ENCODE peak calls at places on chromosome 18, in six cellular contexts. I is A549, O is GM12878, R is hepatocyte, Q is aorta, K is fibroblast of lung. J is an unnamed sample. For H3K4me1, the result is how much of the 10 kb centered on the place peaks cover.

GRCh38 chr18:3970929-3971328 is 484.2 kb downstream of the DLGAP1 start:
- DNase-seq in K (no peak), Q (no peak), I (no peak), O (no peak), R (peak), J (no peak)

GRCh38 chr18:35620765-35621164 is 39.2 kb downstream of the GALNT1 start:
- DNase-seq in R (no peak), I (no peak), O (no peak), Q (no peak), K (peak), J (no peak)

GRCh38 chr18:59140287-59140885 is 702 bp downstream of the SEC11C start:
- DNase-seq in K (peak), O (no peak), R (peak), Q (no peak), I (peak), J (peak)

GRCh38 chr18:76450452-76450851 is 44.6 kb downstream of the ZNF516 start:
- DNase-seq in Q (no peak), O (no peak), I (no peak), R (no peak), K (peak), J (no peak)

GRCh38 chr18:48342588-48342987 is 66.6 kb downstream of the ZBTB7C start:
- DNase-seq in O (no peak), R (no peak), I (no peak), Q (peak), K (no peak), J (no peak)

GRCh38 chr18:56992777-56993176 is 154.1 kb upstream of the BOD1L2 start:
- DNase-seq in O (no peak), K (peak), R (no peak), I (no peak), Q (no peak), J (no peak)

GRCh38 chr18:72822202-72822601 is 45.6 kb downstream of the NETO1 start:
- DNase-seq in O (no peak), K (no peak), R (no peak), Q (no peak), I (no peak), J (no peak)

GRCh38 chr18:7383336-7383980 is 152.6 kb downstream of the LRRC30 start:
- DNase-seq in O (no peak), K (no peak), R (no peak), Q (no peak), I (no peak), J (no peak)

GRCh38 chr18:46001892-46002291 is 34.8 kb upstream of the EPG5 start:
- DNase-seq in Q (no peak), O (no peak), I (no peak), R (no peak), K (no peak), J (no peak)

GRCh38 chr18:44697315-44697714 is 16.6 kb downstream of the SETBP1 start:
- DNase-seq in K (no peak), I (no peak), Q (no peak), O (no peak), R (no peak), J (no peak)

GRCh38 chr18:44698518-44698917 is 17.8 kb downstream of the SETBP1 start:
- DNase-seq in K (no peak), I (no peak), R (no peak), O (no peak), Q (no peak), J (no peak)

GRCh38 chr18:44693030-44693784 is 12.5 kb downstream of the SETBP1 start:
- DNase-seq in R (no peak), I (peak), K (peak), O (no peak), Q (no peak), J (no peak)

GRCh38 chr18:44696892-44697291 is 16.2 kb downstream of the SETBP1 start:
- DNase-seq in I (no peak), R (peak), O (no peak), K (peak), Q (no peak), J (peak)

DNA sequence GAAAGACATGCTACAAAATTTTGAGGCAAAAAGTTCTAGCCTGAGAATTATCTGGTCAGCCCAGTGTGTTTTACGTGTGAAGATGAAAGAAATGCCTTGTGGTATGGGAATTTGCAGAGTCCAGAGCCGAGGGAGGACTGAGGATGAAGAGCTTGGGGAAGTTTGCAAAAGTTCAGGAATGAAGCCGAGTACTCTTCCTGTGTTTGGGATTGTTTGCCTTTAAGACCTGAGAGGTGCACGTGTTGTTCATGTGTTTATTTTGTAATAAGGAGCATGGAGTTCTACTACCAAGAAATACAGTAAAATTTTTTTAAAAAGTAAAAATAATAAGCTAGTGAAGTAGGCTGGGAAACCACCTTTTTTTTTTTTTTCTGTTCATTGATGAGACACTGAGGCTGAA is 14.8 kb downstream of the SETBP1 start:
- DNase-seq in R (no peak), O (no peak), I (no peak), Q (no peak), K (no peak), J (no peak)
- H3K4me1 ChIP-seq in R (under half), O (under half), I (under half), Q (under half), K (under half), J (under half)

GRCh38 chr18:8608795-8609673 is at the start of gene RAB12:
- DNase-seq in K (peak), I (peak), Q (peak), R (peak), O (no peak), J (peak)
- H3K4me1 ChIP-seq in K (under half), I (under half), Q (under half), R (under half), O (under half), J (under half)

GRCh38 chr18:78982186-78982585 is 2.6 kb downstream of the SALL3 start:
- DNase-seq in Q (no peak), I (no peak), O (no peak), R (no peak), K (peak), J (no peak)
- H3K4me1 ChIP-seq in Q (under half), I (under half), O (under half), R (under half), K (under half), J (under half)

DNA sequence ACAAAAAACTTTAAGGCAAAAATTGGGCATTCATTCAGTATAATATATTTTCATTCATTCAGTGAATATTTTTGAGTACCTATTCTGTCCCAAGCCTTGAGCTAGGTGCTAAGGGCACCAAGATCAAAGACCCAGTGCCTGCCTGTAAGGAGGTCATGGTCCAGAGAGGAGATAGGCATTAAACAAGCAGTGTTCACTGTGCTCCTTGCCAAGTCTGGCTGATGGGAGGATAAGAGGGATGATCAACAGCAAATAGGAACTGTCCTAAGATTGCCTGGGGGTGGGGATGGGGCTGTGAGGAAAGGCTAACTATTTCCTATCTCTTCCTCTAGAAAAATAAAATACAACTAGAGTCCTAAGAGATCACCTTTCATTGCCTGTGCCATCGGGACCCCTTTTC is 60.4 kb downstream of the SETBP1 start:
- DNase-seq in O (no peak), R (no peak), K (no peak), I (no peak), Q (no peak), J (no peak)
- H3K4me1 ChIP-seq in O (under half), R (under half), K (under half), I (under half), Q (under half), J (under half)

J was measured in Caco-2.